ENCODE peak calls at places on chromosomes 16 and 17, in six cellular contexts. O is HAP-1; G is astrocyte; P is Peyer's patch; U is mammary epithelial cell; W is CD4-positive, CD25-positive, alpha-beta regulatory T cell. I is an unnamed sample.

GRCh38 chr17:78670850-78671291 is 93.7 kb upstream of the DNAH17 start:
- DNase-seq in O (no peak), G (no peak), P (no peak), U (no peak), W (no peak), I (no peak)

GRCh38 chr17:1083451-1084187 is 86.7 kb downstream of the TIMM22 start:
- DNase-seq in O (peak), G (peak), P (no peak), U (no peak), W (no peak), I (peak)

GRCh38 chr17:33651631-33652030 is 358.5 kb upstream of the ASIC2 start:
- DNase-seq in O (no peak), G (no peak), P (no peak), U (peak), W (no peak), I (peak)

GRCh38 chr16:20875358-20875656 is 24.9 kb downstream of the DCUN1D3 start:
- DNase-seq in O (no peak), G (no peak), P (no peak), U (no peak), W (no peak), I (no peak)

GRCh38 chr17:44522883-44523671 is 19.9 kb upstream of the GPATCH8 start:
- DNase-seq in O (peak), G (no peak), P (peak), U (peak), W (peak), I (peak)

GRCh38 chr16:9135797-9136196 is 44.4 kb downstream of the HAPSTR1 start:
- DNase-seq in O (no peak), G (no peak), P (peak), U (no peak), W (peak), I (no peak)

GRCh38 chr17:56929362-56929969 is 15.6 kb upstream of the TRIM25 start:
- DNase-seq in O (no peak), G (no peak), P (no peak), U (no peak), W (no peak), I (no peak)

GRCh38 chr17:72118588-72119279 is 2.1 kb upstream of the SOX9 start:
- DNase-seq in O (peak), G (peak), P (no peak), U (peak), W (peak), I (peak)

GRCh38 chr16:22861585-22861984 is 47.6 kb downstream of the HS3ST2 start:
- DNase-seq in O (no peak), G (no peak), P (no peak), U (no peak), W (no peak), I (no peak)

GRCh38 chr17:19470529-19471261 is 59.7 kb downstream of the RNF112 start:
- DNase-seq in O (peak), G (no peak), P (peak), U (no peak), W (no peak), I (peak)

GRCh38 chr16:17305694-17306093 is 165.1 kb downstream of the XYLT1 start:
- DNase-seq in O (no peak), G (no peak), P (no peak), U (no peak), W (peak), I (no peak)

GRCh38 chr16:28130099-28131088 is 66.9 kb upstream of the GSG1L start:
- DNase-seq in O (no peak), G (peak), P (no peak), U (no peak), W (no peak), I (peak)

GRCh38 chr17:74274703-74275340 is 788 bp downstream of the DNAI2 start:
- DNase-seq in O (no peak), G (no peak), P (no peak), U (no peak), W (peak), I (no peak)

GRCh38 chr17:34761646-34762045 is 182.3 kb downstream of the TMEM132E start:
- DNase-seq in O (no peak), G (no peak), P (no peak), U (no peak), W (no peak), I (no peak)

GRCh38 chr17:66542183-66542966 is 240.0 kb downstream of the PRKCA start:
- DNase-seq in O (no peak), G (peak), P (no peak), U (peak), W (peak), I (peak)

GRCh38 chr16:69187891-69188451 is 1.0 kb downstream of the SNTB2 start:
- DNase-seq in O (peak), G (peak), P (peak), U (peak), W (peak), I (peak)

GRCh38 chr16:9183682-9184353 is 92.4 kb downstream of the HAPSTR1 start:
- DNase-seq in O (no peak), G (no peak), P (no peak), U (no peak), W (no peak), I (no peak)

GRCh38 chr17:31581022-31581483 is 189.6 kb downstream of the RAB11FIP4 start:
- DNase-seq in O (no peak), G (peak), P (no peak), U (peak), W (no peak), I (peak)

GRCh38 chr17:27353469-27354050 is 59.6 kb downstream of the WSB1 start:
- DNase-seq in O (peak), G (peak), P (peak), U (peak), W (peak), I (peak)

GRCh38 chr16:642189-643049 is 791 bp downstream of the MCRIP2 start:
- DNase-seq in O (peak), G (no peak), P (peak), U (no peak), W (peak), I (peak)

GRCh38 chr16:66695474-66695934 is 1.0 kb downstream of the CMTM4 start:
- DNase-seq in O (peak), G (no peak), P (no peak), U (no peak), W (no peak), I (no peak)

GRCh38 chr17:16938496-16939270 is 33.2 kb downstream of the TNFRSF13B start:
- DNase-seq in O (no peak), G (no peak), P (no peak), U (no peak), W (no peak), I (no peak)

GRCh38 chr17:65527857-65528591 is 33.4 kb downstream of the AXIN2 start:
- DNase-seq in O (no peak), G (no peak), P (no peak), U (no peak), W (no peak), I (no peak)

GRCh38 chr17:57548421-57549385 is 196.4 kb downstream of the CCDC182 start:
- DNase-seq in O (peak), G (peak), P (peak), U (no peak), W (no peak), I (no peak)

GRCh38 chr16:78953526-78953925 is 647.0 kb downstream of the MAF start:
- DNase-seq in O (no peak), G (no peak), P (no peak), U (no peak), W (no peak), I (no peak)

GRCh38 chr17:44561237-44561623 is 3.9 kb downstream of the FZD2 start:
- DNase-seq in O (no peak), G (no peak), P (no peak), U (no peak), W (no peak), I (no peak)

DNA sequence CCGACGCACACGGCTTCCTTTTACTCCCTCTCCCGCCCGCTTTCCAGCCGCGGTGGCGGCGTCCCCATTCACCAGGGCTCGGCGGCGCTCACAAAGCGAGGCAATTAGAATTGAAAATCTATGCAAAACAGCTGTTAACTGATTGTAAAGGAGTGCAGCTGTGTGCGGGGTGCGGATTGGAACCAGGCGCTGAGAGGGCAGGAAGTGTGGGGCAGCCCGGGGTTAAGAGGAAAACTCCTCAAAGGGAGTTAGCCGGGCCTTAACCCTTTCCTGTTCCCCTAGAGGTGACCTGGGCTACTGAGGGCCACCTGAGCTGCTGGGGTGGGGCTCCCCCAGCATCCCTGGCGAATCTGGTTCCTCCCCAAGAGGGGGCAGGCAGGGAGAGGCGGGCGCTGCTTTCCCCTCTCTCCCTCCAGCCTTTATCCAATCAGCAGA is 5.8 kb upstream of the GSE1 start:
- DNase-seq in O (peak), G (no peak), P (peak), U (no peak), W (no peak), I (no peak)
- H3K4me3 ChIP-seq in O (peak), G (no peak), P (no peak), U (no peak), W (no peak), I (no peak)

GRCh38 chr17:81277938-81278693 is 17.0 kb downstream of the SLC38A10 start:
- DNase-seq in O (no peak), G (no peak), P (no peak), U (no peak), W (no peak), I (no peak)
- H3K4me3 ChIP-seq in O (no peak), G (no peak), P (no peak), U (no peak), W (no peak), I (no peak)

DNA sequence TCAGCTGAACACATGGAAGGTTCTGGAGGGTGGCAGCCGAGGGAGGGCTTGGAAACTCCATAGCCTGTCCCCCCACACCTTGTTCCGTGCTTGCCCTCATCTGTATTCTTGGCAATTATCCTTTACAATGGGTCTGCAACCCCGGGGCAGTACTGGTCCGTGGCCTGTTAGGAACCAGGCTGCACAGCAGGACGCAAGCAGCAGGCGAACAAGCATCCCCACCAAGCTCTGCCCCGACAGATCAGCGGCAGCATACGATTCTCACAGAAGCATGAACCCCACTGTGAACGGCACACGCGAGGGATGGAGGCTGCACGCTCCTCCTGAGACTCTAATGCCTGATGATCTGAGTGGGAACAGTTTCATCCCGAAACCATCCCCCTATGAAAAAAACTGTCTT is 6.2 kb downstream of the WDR45B start:
- DNase-seq in O (no peak), G (no peak), P (no peak), U (no peak), W (no peak), I (no peak)
- H3K4me3 ChIP-seq in O (no peak), G (no peak), P (no peak), U (no peak), W (no peak), I (no peak)

GRCh38 chr17:79812969-79813825 is 16.3 kb upstream of the CBX8 start:
- DNase-seq in O (peak), G (no peak), P (no peak), U (no peak), W (no peak), I (peak)
- H3K4me3 ChIP-seq in O (no peak), G (peak), P (peak), U (peak), W (no peak), I (no peak)

GRCh38 chr17:2777242-2777867 is 18.9 kb upstream of the RAP1GAP2 start:
- DNase-seq in O (no peak), G (no peak), P (no peak), U (no peak), W (no peak), I (no peak)
- H3K4me3 ChIP-seq in O (peak), G (peak), P (no peak), U (no peak), W (no peak), I (no peak)

GRCh38 chr16:57266531-57267268 is 17.8 kb downstream of the PLLP start:
- DNase-seq in O (no peak), G (no peak), P (peak), U (no peak), W (peak), I (no peak)
- H3K4me3 ChIP-seq in O (no peak), G (no peak), P (no peak), U (no peak), W (no peak), I (no peak)

DNA sequence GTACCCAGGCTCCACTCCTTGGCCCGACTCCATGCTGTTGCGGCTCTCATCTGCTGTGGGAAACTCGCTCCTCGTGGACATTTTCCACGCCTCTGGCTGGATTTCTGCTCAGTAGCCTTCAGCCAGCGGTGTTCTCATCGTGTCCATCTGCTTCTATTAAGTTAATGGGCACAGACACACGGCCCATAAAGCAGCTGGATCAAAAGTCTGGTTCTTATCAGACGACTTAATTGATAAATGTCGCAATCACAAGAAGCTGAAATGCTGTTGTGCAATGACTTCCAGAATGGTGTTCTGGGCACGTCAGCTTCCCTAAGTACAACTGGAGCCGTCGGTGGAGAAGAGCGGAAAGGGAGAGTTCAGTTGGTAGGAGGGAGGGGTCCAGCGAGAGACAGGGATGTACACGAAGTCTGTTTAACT is 211.7 kb upstream of the CHMP6 start:
- DNase-seq in O (no peak), G (no peak), P (no peak), U (no peak), W (no peak), I (peak)
- H3K4me3 ChIP-seq in O (no peak), G (no peak), P (no peak), U (no peak), W (no peak), I (peak)

DNA sequence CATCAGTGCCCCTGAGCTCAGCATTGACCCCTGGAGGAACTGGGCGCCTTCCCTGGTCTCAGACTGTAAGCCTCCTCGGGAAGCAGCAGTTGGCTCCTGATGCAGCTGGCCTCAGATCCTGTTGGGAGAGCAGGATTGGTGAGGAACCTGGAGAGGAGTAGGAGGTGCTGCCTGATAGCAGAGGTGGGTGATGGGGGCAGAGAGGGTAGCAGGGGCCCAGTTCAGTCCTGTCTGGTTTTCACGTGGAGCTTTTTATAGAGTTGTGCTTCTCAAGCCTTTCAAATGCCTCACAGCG is 23.8 kb upstream of the ZNF750 start:
- DNase-seq in O (no peak), G (no peak), P (no peak), U (no peak), W (no peak), I (no peak)
- H3K4me3 ChIP-seq in O (no peak), G (no peak), P (no peak), U (no peak), W (peak), I (no peak)